ENCODE peak calls at places on chromosomes 2 and 18, in ten cellular contexts. B is dorsolateral prefrontal cortex, T is cardiac fibroblast, O is heart left ventricle, I is K562, A is lung, P is transverse colon, U is BJ, F is GM12865, J is lower lobe of right lung. L is an unnamed sample.

GRCh38 chr2:9228088-9228751 is 21.6 kb downstream of the ASAP2 start:
- DNase-seq in O (no peak), U (no peak), I (no peak), T (peak; percentile 77), A (no peak), B (no peak), P (no peak), J (no peak), F (no peak), L (no peak)

GRCh38 chr18:24657461-24657860 is 197.0 kb downstream of the HRH4 start:
- DNase-seq in J (no peak), U (no peak), I (no peak), B (no peak), P (no peak), T (no peak), F (no peak), A (no peak), O (peak; percentile 69), L (no peak)

GRCh38 chr2:27308359-27308875 is at the start of gene UCN:
- DNase-seq in P (no peak), I (peak; percentile 32), J (peak; percentile 51), F (no peak), O (no peak), U (no peak), T (peak; percentile 47), B (no peak), A (no peak), L (no peak)

GRCh38 chr2:222613715-222614331 is 42.1 kb downstream of the FARSB start:
- DNase-seq in T (peak; percentile 77), P (no peak), B (no peak), F (peak; percentile 57), O (no peak), A (no peak), I (peak; percentile 12), J (no peak), U (no peak), L (no peak)

GRCh38 chr2:46706264-46706983 is 209.2 kb downstream of the MCFD2 start:
- DNase-seq in P (no peak), A (no peak), U (no peak), B (no peak), I (no peak), F (no peak), O (no peak), J (no peak), T (no peak), L (no peak)

GRCh38 chr2:115057473-115057872 is 615.0 kb downstream of the DPP10 start:
- DNase-seq in B (no peak), J (no peak), F (no peak), T (no peak), U (no peak), I (no peak), A (no peak), O (no peak), P (no peak), L (no peak)

GRCh38 chr2:209642146-209642815 is 129.4 kb upstream of the UNC80 start:
- DNase-seq in A (no peak), J (no peak), I (no peak), U (no peak), P (no peak), F (no peak), O (no peak), T (no peak), B (no peak), L (no peak)

GRCh38 chr2:134583997-134584520 is 134.7 kb downstream of the TMEM163 start:
- DNase-seq in B (no peak), P (no peak), J (peak; percentile 60), U (no peak), T (no peak), A (no peak), F (no peak), O (no peak), I (no peak), L (no peak)

GRCh38 chr2:33134764-33135560 is 188.2 kb downstream of the LTBP1 start:
- DNase-seq in T (peak; percentile 56), F (no peak), U (no peak), P (no peak), J (no peak), O (no peak), B (no peak), A (no peak), I (peak; percentile 28), L (no peak)

GRCh38 chr2:168210216-168210897 is 37.0 kb downstream of the STK39 start:
- DNase-seq in F (no peak), U (no peak), O (no peak), A (no peak), T (no peak), I (no peak), P (no peak), B (no peak), J (no peak), L (no peak)

GRCh38 chr2:64414736-64415435 is 39.1 kb upstream of the LGALSL start:
- DNase-seq in I (no peak), T (no peak), A (no peak), B (no peak), F (no peak), P (no peak), J (no peak), U (no peak), O (no peak), L (no peak)

GRCh38 chr2:143264851-143265250 is 135.6 kb downstream of the ARHGAP15 start:
- DNase-seq in J (no peak), O (no peak), U (peak; percentile 72), F (no peak), T (peak; percentile 83), I (no peak), B (no peak), A (no peak), P (no peak), L (peak; percentile 61)

GRCh38 chr2:66581461-66582363 is 146.8 kb downstream of the MEIS1 start:
- DNase-seq in B (no peak), O (no peak), J (no peak), U (no peak), A (peak; percentile 33), I (no peak), T (no peak), F (no peak), P (no peak), L (no peak)

GRCh38 chr18:21402272-21402671 is 160.2 kb downstream of the GREB1L start:
- DNase-seq in A (no peak), B (no peak), J (no peak), F (no peak), I (no peak), O (no peak), T (no peak), P (no peak), U (no peak), L (no peak)

GRCh38 chr18:37666986-37667385 is 101.4 kb upstream of the CELF4 start:
- DNase-seq in A (peak; percentile 13), U (no peak), O (no peak), J (no peak), F (no peak), I (no peak), B (no peak), P (no peak), T (no peak), L (no peak)

GRCh38 chr2:16039055-16039454 is 98.7 kb downstream of the MYCN start:
- DNase-seq in U (no peak), A (no peak), T (no peak), B (no peak), J (no peak), P (no peak), F (no peak), I (no peak), O (no peak), L (no peak)

DNA sequence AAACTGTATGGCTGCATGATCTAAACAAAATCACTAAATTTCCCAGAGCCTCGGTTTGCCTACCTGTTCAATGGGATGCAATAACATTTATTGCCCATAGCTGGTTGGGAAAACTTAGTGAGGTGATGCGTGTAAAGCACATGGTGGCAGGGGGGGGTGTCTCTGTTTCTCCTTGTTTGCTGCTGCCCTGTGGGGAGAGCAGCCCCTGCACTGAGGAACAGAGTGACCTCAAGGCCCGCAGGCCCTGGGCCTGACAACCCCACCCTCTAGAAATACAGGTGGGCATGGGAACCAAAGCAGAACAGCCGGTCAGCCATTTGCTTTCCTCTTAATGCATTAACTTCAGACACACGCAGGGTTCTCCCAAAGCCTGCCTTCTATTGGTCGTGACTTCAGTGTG is 55.1 kb upstream of the SLC66A3 start:
- DNase-seq in O (no peak), I (no peak), F (no peak), B (no peak), A (no peak), T (no peak), U (no peak), P (no peak), J (no peak), L (no peak)
- TF ChIP-seq CTCF in O (no peak), I (no peak), F (no peak), B (no peak), A (no peak), T (no peak), U (no peak), P (no peak), J (no peak), L (no peak)

GRCh38 chr2:213932-214693 is 49.7 kb downstream of the SH3YL1 start:
- DNase-seq in J (no peak), I (no peak), T (peak; percentile 13), U (no peak), A (no peak), O (no peak), P (no peak), F (no peak), B (no peak), L (no peak)
- H3K4me3 ChIP-seq in J (no peak overlapping the region), I (no peak overlapping the region), T (no peak overlapping the region), U (no peak overlapping the region), A (no peak overlapping the region), O (no peak overlapping the region), P (no peak overlapping the region), F (no peak overlapping the region), B (peak overlapping the region; percentile 23), L (no peak overlapping the region)

GRCh38 chr2:48471048-48471474 is 58.9 kb upstream of the STON1 start:
- DNase-seq in J (no peak), F (no peak), U (peak; percentile 41), I (peak; percentile 41), T (peak; percentile 86), B (no peak), P (no peak), O (no peak), A (no peak), L (peak; percentile 43)
- TF ChIP-seq CTCF in J (peak; percentile 56), F (no peak), U (peak; percentile 68), I (peak; percentile 65), T (peak; percentile 38), B (peak; percentile 68), P (peak; percentile 65), O (peak; percentile 72), A (peak; percentile 37), L (peak; percentile 51)

DNA sequence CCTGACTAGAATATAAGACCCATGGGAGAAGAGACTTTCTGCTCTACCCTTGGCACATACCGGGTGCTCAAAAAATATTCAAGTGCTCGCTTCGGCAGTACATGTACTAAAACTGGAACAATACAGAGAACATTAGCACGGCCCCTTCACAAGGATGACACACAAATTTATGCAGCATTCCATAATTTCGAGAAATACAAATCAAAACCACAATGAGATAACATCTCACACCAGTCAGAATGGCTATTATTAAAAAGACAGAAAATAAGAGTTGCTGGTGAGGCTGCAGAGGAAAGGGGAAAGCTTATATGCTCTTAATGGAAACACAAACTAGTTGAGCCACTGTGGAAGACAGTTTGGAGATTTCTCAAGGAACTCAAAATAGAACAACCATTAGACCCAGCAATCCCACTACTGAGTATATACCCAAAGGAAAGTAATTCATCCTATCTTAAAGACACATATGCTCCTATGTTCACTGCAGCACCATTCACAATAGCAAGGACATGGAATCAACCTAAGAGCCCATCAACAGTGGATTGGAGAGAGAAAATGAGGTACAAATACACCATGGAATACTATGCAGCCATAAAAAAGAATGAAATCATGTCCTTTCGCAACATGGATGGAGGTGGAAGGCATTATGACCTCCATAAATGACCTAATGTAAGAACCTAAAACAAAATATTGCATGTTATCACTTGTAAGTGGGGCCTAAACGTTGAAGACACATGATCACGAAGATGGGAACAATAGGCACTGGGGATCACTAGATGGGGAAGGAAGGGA is 71.6 kb upstream of the CYP1B1 start:
- DNase-seq in O (no peak), A (no peak), B (no peak), I (no peak), J (no peak), U (no peak), F (no peak), P (no peak), T (peak; percentile 60), L (no peak)
- H3K4me3 ChIP-seq in O (no peak overlapping the region), A (no peak overlapping the region), B (no peak overlapping the region), I (no peak overlapping the region), J (no peak overlapping the region), U (no peak overlapping the region), F (no peak overlapping the region), P (no peak overlapping the region), T (no peak overlapping the region), L (no peak overlapping the region)

L was measured in AG09309.